ENCODE peak calls at places on chromosomes 3 and 15, in seven cellular contexts. M, I, D, Z, C, H and B are unnamed samples.

GRCh38 chr3:10556312-10556711 is 50.9 kb upstream of the ATP2B2 start:
- DNase-seq in D (no peak), C (no peak), Z (no peak), H (no peak), M (no peak), I (no peak), B (no peak)

GRCh38 chr3:82133070-82133606 is 371.7 kb upstream of the GBE1 start:
- DNase-seq in D (peak), H (peak), C (peak), I (peak), M (peak), Z (peak), B (peak)

GRCh38 chr15:69704229-69704628 is 251.6 kb downstream of the RPLP1 start:
- DNase-seq in I (no peak), D (no peak), Z (no peak), C (no peak), M (no peak), H (no peak), B (no peak)

GRCh38 chr15:65258370-65258769 is 28.3 kb downstream of the PARP16 start:
- DNase-seq in D (no peak), H (no peak), Z (no peak), C (no peak), M (no peak), I (no peak), B (no peak)

GRCh38 chr3:76561494-76562242 is 478.2 kb upstream of the ROBO2 start:
- DNase-seq in I (no peak), C (no peak), Z (no peak), M (no peak), H (peak), D (no peak), B (no peak)

GRCh38 chr3:48306860-48307530 is 26.5 kb downstream of the SPINK8 start:
- DNase-seq in D (no peak), M (no peak), I (no peak), C (no peak), Z (no peak), H (no peak), B (no peak)

GRCh38 chr15:74060251-74060650 is 22.1 kb downstream of the GOLGA6A start:
- DNase-seq in M (no peak), I (no peak), Z (no peak), H (no peak), C (no peak), D (no peak), B (no peak)

GRCh38 chr3:142623209-142623608 is 27.0 kb downstream of the PLS1 start:
- DNase-seq in D (no peak), M (no peak), H (no peak), C (no peak), I (no peak), Z (no peak), B (no peak)